ENCODE peak calls at places on chromosomes 2 and 18, in four cellular contexts. B is cardiac septum, R is cardiac fibroblast, T is head of caudate nucleus. N is an unnamed sample.

GRCh38 chr2:224999784-225000183 is 42.5 kb downstream of the DOCK10 start:
- DNase-seq in B (no peak), R (peak), T (no peak), N (no peak)

GRCh38 chr2:8058652-8059051 is 623.2 kb upstream of the ID2 start:
- DNase-seq in B (no peak), R (no peak), T (no peak), N (no peak)

GRCh38 chr2:127479866-127480743 is 46.2 kb downstream of the IWS1 start:
- DNase-seq in B (no peak), R (no peak), T (no peak), N (no peak)

GRCh38 chr2:175432021-175432420 is 250.5 kb upstream of the ATP5MC3 start:
- DNase-seq in B (no peak), R (no peak), T (peak), N (no peak)

GRCh38 chr2:100730290-100730868 is 89.6 kb upstream of the NPAS2 start:
- DNase-seq in B (no peak), R (peak), T (no peak), N (peak)

GRCh38 chr2:104213758-104214157 is 640.2 kb upstream of the POU3F3 start:
- DNase-seq in B (no peak), R (no peak), T (no peak), N (no peak)

GRCh38 chr18:7980136-7980535 is 413.0 kb downstream of the PTPRM start:
- DNase-seq in B (no peak), R (no peak), T (no peak), N (no peak)

GRCh38 chr2:183872131-183872530 is 726.2 kb upstream of the ZNF804A start:
- DNase-seq in B (no peak), R (no peak), T (no peak), N (no peak)

GRCh38 chr2:240791821-240792657 is 28.0 kb downstream of the KIF1A start:
- DNase-seq in B (no peak), R (no peak), T (peak), N (peak)

GRCh38 chr18:59718108-59719057 is 21.2 kb upstream of the CCBE1 start:
- DNase-seq in B (peak), R (peak), T (no peak), N (no peak)